ENCODE peak calls at places on chromosomes 12 and 14, in ten cellular contexts. P is nephron progenitor cell; W is heart left ventricle; M is thyroid gland; I is CD8-positive, alpha-beta T cell; J is progenitor cell of endocrine pancreas; O is fibroblast of pulmonary artery; T is AG10803; L is adrenal gland; G is WERI-Rb-1. N is an unnamed sample.

GRCh38 chr14:101126376-101127130 is 223.0 kb upstream of the RTL1 start:
- DNase-seq in P (no peak), W (no peak), M (no peak), I (no peak), J (no peak), O (no peak), T (no peak), L (peak), G (no peak), N (no peak)

GRCh38 chr12:56635539-56636117 is 5.5 kb upstream of the BAZ2A start:
- DNase-seq in P (no peak), W (no peak), M (no peak), I (no peak), J (no peak), O (no peak), T (no peak), L (no peak), G (no peak), N (no peak)

GRCh38 chr14:99067141-99067920 is 204.7 kb downstream of the BCL11B start:
- DNase-seq in P (no peak), W (no peak), M (no peak), I (no peak), J (no peak), O (no peak), T (no peak), L (no peak), G (no peak), N (no peak)

GRCh38 chr14:58533417-58533816 is 104.3 kb upstream of the DACT1 start:
- DNase-seq in P (peak), W (no peak), M (no peak), I (no peak), J (no peak), O (peak), T (peak), L (peak), G (no peak), N (no peak)

GRCh38 chr14:30284808-30285207 is 274.1 kb upstream of the G2E3 start:
- DNase-seq in P (no peak), W (no peak), M (no peak), I (no peak), J (no peak), O (no peak), T (no peak), L (no peak), G (no peak), N (no peak)

GRCh38 chr12:122079532-122080081 is 1.1 kb downstream of the MLXIP start:
- DNase-seq in P (no peak), W (no peak), M (peak), I (no peak), J (no peak), O (no peak), T (no peak), L (no peak), G (no peak), N (no peak)

GRCh38 chr14:64704145-64704742 is at the start of gene PLEKHG3:
- DNase-seq in P (peak), W (peak), M (peak), I (no peak), J (peak), O (peak), T (peak), L (peak), G (peak), N (no peak)

GRCh38 chr14:22427771-22428228 is 161.2 kb downstream of the DAD1 start:
- DNase-seq in P (no peak), W (no peak), M (peak), I (no peak), J (no peak), O (peak), T (peak), L (peak), G (no peak), N (no peak)

GRCh38 chr12:8032242-8033152 is at the start of gene FOXJ2:
- DNase-seq in P (peak), W (peak), M (peak), I (peak), J (peak), O (peak), T (peak), L (peak), G (peak), N (peak)

GRCh38 chr12:121295746-121296617 is 527 bp downstream of the CAMKK2 start:
- DNase-seq in P (peak), W (peak), M (peak), I (peak), J (peak), O (no peak), T (peak), L (peak), G (peak), N (peak)

GRCh38 chr12:70185301-70185700 is 57.9 kb upstream of the CNOT2 start:
- DNase-seq in P (no peak), W (no peak), M (no peak), I (no peak), J (no peak), O (no peak), T (no peak), L (no peak), G (no peak), N (no peak)

GRCh38 chr14:96559571-96559970 is 57.4 kb downstream of the PAPOLA start:
- DNase-seq in P (no peak), W (no peak), M (no peak), I (no peak), J (no peak), O (peak), T (no peak), L (no peak), G (no peak), N (no peak)

GRCh38 chr14:96038920-96039632 is at the start of gene C14orf132:
- DNase-seq in P (peak), W (peak), M (peak), I (peak), J (peak), O (peak), T (peak), L (peak), G (peak), N (peak)

GRCh38 chr12:45989857-45990467 is 412 bp downstream of the SCAF11 start:
- DNase-seq in P (no peak), W (peak), M (peak), I (peak), J (no peak), O (no peak), T (peak), L (peak), G (peak), N (peak)

GRCh38 chr14:61477845-61478438 is 156.6 kb downstream of the PRKCH start:
- DNase-seq in P (no peak), W (peak), M (peak), I (no peak), J (no peak), O (peak), T (peak), L (peak), G (no peak), N (no peak)

GRCh38 chr12:43113153-43113552 is 438.9 kb downstream of the ADAMTS20 start:
- DNase-seq in P (no peak), W (no peak), M (no peak), I (no peak), J (no peak), O (peak), T (peak), L (no peak), G (no peak), N (no peak)
- TF ChIP-seq CTCF in P (no peak), W (no peak), M (no peak), I (no peak), J (peak), O (peak), T (peak), L (no peak), G (no peak), N (no peak)

GRCh38 chr12:54692353-54692752 is 44.2 kb upstream of the DCD start:
- DNase-seq in P (no peak), W (no peak), M (no peak), I (no peak), J (no peak), O (no peak), T (no peak), L (no peak), G (no peak), N (no peak)

GRCh38 chr12:54684636-54685630 is 36.8 kb upstream of the DCD start:
- DNase-seq in P (no peak), W (no peak), M (peak), I (no peak), J (no peak), O (no peak), T (no peak), L (no peak), G (no peak), N (no peak)

GRCh38 chr12:54689034-54689372 is 40.8 kb upstream of the DCD start:
- DNase-seq in P (no peak), W (no peak), M (no peak), I (no peak), J (no peak), O (no peak), T (no peak), L (no peak), G (no peak), N (no peak)

GRCh38 chr12:54688309-54689033 is 40.3 kb upstream of the DCD start:
- DNase-seq in P (no peak), W (no peak), M (no peak), I (no peak), J (no peak), O (no peak), T (no peak), L (no peak), G (no peak), N (no peak)

GRCh38 chr12:54689984-54690383 is 41.8 kb upstream of the DCD start:
- DNase-seq in P (no peak), W (no peak), M (no peak), I (no peak), J (no peak), O (peak), T (no peak), L (no peak), G (no peak), N (no peak)
- TF ChIP-seq CTCF in P (peak), W (no peak), M (no peak), I (no peak), J (peak), O (no peak), T (peak), L (no peak), G (peak), N (peak)

GRCh38 chr12:207804-208203 is 6.2 kb downstream of the SLC6A12 start:
- DNase-seq in P (no peak), W (peak), M (no peak), I (no peak), J (no peak), O (no peak), T (no peak), L (no peak), G (no peak), N (no peak)
- TF ChIP-seq CTCF in P (no peak), W (no peak), M (no peak), I (no peak), J (no peak), O (no peak), T (no peak), L (no peak), G (no peak), N (no peak)

DNA sequence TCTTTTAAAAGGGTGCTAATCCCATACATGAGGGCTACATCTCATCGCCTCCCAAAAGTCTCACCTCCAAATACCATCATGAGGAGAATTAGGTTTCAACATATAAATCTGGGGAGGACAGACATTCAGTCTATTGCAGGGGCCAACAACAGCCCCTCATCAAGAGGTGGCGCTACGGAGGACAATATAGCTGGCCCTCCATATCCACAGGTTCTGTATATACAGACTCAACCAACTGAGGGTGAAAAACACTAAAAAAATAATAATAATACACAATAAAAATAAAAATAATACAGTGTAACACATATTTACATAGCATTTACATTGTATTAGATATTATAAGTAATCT is 19.1 kb upstream of the PCNX1 start:
- DNase-seq in P (no peak), W (no peak), M (no peak), I (no peak), J (no peak), O (no peak), T (no peak), L (no peak), G (no peak), N (no peak)
- TF ChIP-seq CTCF in P (no peak), W (no peak), M (no peak), I (no peak), J (no peak), O (no peak), T (no peak), L (no peak), G (no peak), N (no peak)

GRCh38 chr14:77275041-77275854 is 4.2 kb upstream of the NGB start:
- DNase-seq in P (no peak), W (no peak), M (no peak), I (no peak), J (no peak), O (no peak), T (no peak), L (no peak), G (no peak), N (no peak)
- TF ChIP-seq CTCF in P (no peak), W (no peak), M (no peak), I (no peak), J (no peak), O (no peak), T (no peak), L (no peak), G (peak), N (no peak)

GRCh38 chr14:82410064-82410463 is 876.4 kb upstream of the SEL1L start:
- DNase-seq in P (no peak), W (no peak), M (no peak), I (no peak), J (no peak), O (no peak), T (no peak), L (no peak), G (no peak), N (no peak)

GRCh38 chr14:82419933-82420332 is 886.3 kb upstream of the SEL1L start:
- DNase-seq in P (no peak), W (no peak), M (peak), I (no peak), J (no peak), O (no peak), T (no peak), L (no peak), G (no peak), N (no peak)

GRCh38 chr14:82411373-82411772 is 877.7 kb upstream of the SEL1L start:
- DNase-seq in P (no peak), W (no peak), M (no peak), I (no peak), J (no peak), O (no peak), T (no peak), L (no peak), G (no peak), N (no peak)

GRCh38 chr14:82412545-82412944 is 878.9 kb upstream of the SEL1L start:
- DNase-seq in P (no peak), W (no peak), M (no peak), I (no peak), J (no peak), O (no peak), T (no peak), L (no peak), G (no peak), N (no peak)

GRCh38 chr14:82414853-82415539 is 881.3 kb upstream of the SEL1L start:
- DNase-seq in P (no peak), W (no peak), M (no peak), I (no peak), J (no peak), O (no peak), T (no peak), L (no peak), G (no peak), N (no peak)
- TF ChIP-seq CTCF in P (no peak), W (no peak), M (no peak), I (no peak), J (no peak), O (no peak), T (no peak), L (no peak), G (no peak), N (no peak)

GRCh38 chr12:69023840-69024239 is 90.9 kb upstream of the CPM start:
- DNase-seq in P (no peak), W (no peak), M (no peak), I (no peak), J (no peak), O (no peak), T (no peak), L (no peak), G (no peak), N (no peak)

GRCh38 chr12:69019910-69020309 is 86.9 kb upstream of the CPM start:
- DNase-seq in P (no peak), W (no peak), M (no peak), I (no peak), J (no peak), O (no peak), T (no peak), L (no peak), G (no peak), N (no peak)

GRCh38 chr12:69024907-69025306 is 91.9 kb upstream of the CPM start:
- DNase-seq in P (no peak), W (no peak), M (no peak), I (no peak), J (no peak), O (peak), T (no peak), L (no peak), G (no peak), N (no peak)

GRCh38 chr12:69024413-69024812 is 91.4 kb upstream of the CPM start:
- DNase-seq in P (peak), W (no peak), M (peak), I (no peak), J (no peak), O (peak), T (peak), L (no peak), G (no peak), N (no peak)

DNA sequence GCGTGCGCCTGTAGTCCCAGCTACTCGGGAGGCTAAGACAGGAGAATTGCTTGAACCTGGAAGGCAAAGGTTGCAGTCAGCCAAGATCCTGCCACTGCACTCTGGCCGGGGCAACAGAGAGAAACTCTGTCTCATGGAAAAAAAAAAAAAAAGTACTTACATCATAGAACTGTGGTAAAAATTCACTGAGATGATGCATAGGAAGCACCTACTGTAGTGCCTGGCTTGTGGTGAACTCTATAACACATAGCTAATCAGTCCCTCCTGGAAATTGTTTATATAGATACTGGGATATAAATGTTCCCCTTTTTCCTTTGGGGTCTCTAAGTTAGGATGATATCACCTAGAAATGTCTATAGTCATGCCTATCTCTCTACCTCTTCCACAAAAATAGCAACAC is 89.7 kb upstream of the CPM start:
- DNase-seq in P (no peak), W (no peak), M (no peak), I (no peak), J (no peak), O (no peak), T (no peak), L (no peak), G (no peak), N (no peak)
- TF ChIP-seq CTCF in P (no peak), W (no peak), M (no peak), I (no peak), J (no peak), O (no peak), T (no peak), L (no peak), G (no peak), N (no peak)

DNA sequence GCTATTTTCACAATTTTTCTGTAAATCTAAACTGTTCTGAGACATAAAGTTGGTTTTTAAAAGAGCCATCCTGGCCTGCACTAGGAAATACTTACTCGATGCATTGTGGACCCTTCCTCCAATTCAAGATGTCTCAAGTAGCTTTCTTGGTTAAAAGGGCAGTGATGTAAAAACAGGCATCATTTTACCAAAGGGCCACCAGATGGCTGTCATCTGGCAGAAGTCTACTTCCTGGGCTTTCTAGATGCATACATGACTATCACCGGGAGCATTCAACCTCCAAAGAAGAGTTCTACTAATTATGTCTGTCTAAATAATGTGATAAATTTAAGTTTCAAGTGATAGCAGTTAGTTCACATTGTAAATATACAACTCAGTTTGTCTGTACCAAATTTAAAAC is 96.8 kb upstream of the FRMD6 start:
- DNase-seq in P (no peak), W (no peak), M (no peak), I (no peak), J (no peak), O (peak), T (peak), L (no peak), G (no peak), N (no peak)
- TF ChIP-seq CTCF in P (no peak), W (peak), M (no peak), I (no peak), J (no peak), O (peak), T (peak), L (no peak), G (peak), N (no peak)

GRCh38 chr12:109739747-109740693 is 26.4 kb downstream of the FAM222A start:
- DNase-seq in P (peak), W (peak), M (no peak), I (no peak), J (no peak), O (no peak), T (no peak), L (peak), G (peak), N (no peak)
- TF ChIP-seq CTCF in P (no peak), W (no peak), M (no peak), I (no peak), J (peak), O (peak), T (peak), L (no peak), G (peak), N (no peak)